ENCODE peak calls at places on chromosomes 4 and X, in seven cellular contexts. Y is stimulated activated CD4-positive, alpha-beta T cell treated with anti-CD3 and anti-CD28 coated beads, TNF-alpha, amount 100 ng/mL, for 24 hours; J is EL; U is T-helper 2 cell; O is activated B cell treated with CpG ODN at 0.5 μM for 24 hours; E is GM13977; V is nucleus accumbens. N is an unnamed sample.
A peak's percentile ranks its signal among the peaks of the same experiment; 100 is the strongest.

GRCh38 chr4:114417214-114417613 is 181.4 kb upstream of the UGT8 start:
- DNase-seq in E (peak; percentile 7), J (no peak), O (no peak), V (no peak), U (no peak), Y (no peak), N (no peak)

GRCh38 chrX:120309873-120310730 is 1.2 kb downstream of the TMEM255A start:
- DNase-seq in O (no peak), J (peak; percentile 57), U (no peak), E (no peak), Y (no peak), V (peak; percentile 3), N (peak; percentile 22)

GRCh38 chrX:139192386-139192961 is 338.1 kb upstream of the F9 start:
- DNase-seq in J (no peak), V (no peak), Y (no peak), U (no peak), O (no peak), E (no peak), N (no peak)

GRCh38 chr4:140635606-140636005 is 66.8 kb upstream of the UCP1 start:
- DNase-seq in V (no peak), O (no peak), J (peak; percentile 59), U (no peak), E (no peak), Y (no peak), N (no peak)

GRCh38 chrX:45479835-45480422 is 279.3 kb upstream of the DIPK2B start:
- DNase-seq in U (no peak), Y (no peak), E (no peak), O (no peak), V (no peak), J (peak; percentile 87), N (no peak)

GRCh38 chr4:186623546-186623945 is 68.2 kb upstream of the MTNR1A start:
- DNase-seq in J (peak; percentile 37), Y (no peak), E (no peak), U (no peak), O (no peak), V (no peak), N (no peak)

GRCh38 chr4:168876106-168876505 is 133.9 kb downstream of the CBR4 start:
- DNase-seq in V (no peak), Y (no peak), U (no peak), E (no peak), O (no peak), J (no peak), N (no peak)

GRCh38 chr4:16713271-16713670 is 185.2 kb downstream of the LDB2 start:
- DNase-seq in U (no peak), V (no peak), Y (no peak), J (no peak), E (no peak), O (no peak), N (no peak)

GRCh38 chr4:15976456-15977096 is 13.6 kb upstream of the FGFBP2 start:
- DNase-seq in J (no peak), U (no peak), O (no peak), V (no peak), E (no peak), Y (no peak), N (no peak)

GRCh38 chr4:7045961-7046921 is 3.1 kb downstream of the TADA2B start:
- DNase-seq in V (no peak), E (peak; percentile 47), O (no peak), J (no peak), Y (no peak), U (no peak), N (no peak)

GRCh38 chr4:176335421-176335820 is 15.7 kb downstream of the SPCS3 start:
- DNase-seq in J (peak; percentile 63), V (no peak), E (no peak), O (no peak), Y (no peak), U (no peak), N (no peak)

GRCh38 chrX:7690842-7691241 is 152.1 kb upstream of the VCX start:
- DNase-seq in U (no peak), O (no peak), E (no peak), J (no peak), V (no peak), Y (no peak), N (no peak)

GRCh38 chr4:127856485-127857447 is 23.9 kb upstream of the PLK4 start:
- DNase-seq in O (no peak), U (no peak), V (no peak), J (peak; percentile 90), E (peak; percentile 49), Y (no peak), N (no peak)

GRCh38 chr4:168931215-168931650 is 78.8 kb downstream of the CBR4 start:
- DNase-seq in E (no peak), J (no peak), U (no peak), Y (no peak), V (no peak), O (no peak), N (no peak)

GRCh38 chr4:3257691-3258482 is 8.9 kb downstream of the MSANTD1 start:
- DNase-seq in V (no peak), Y (no peak), J (peak; percentile 36), U (no peak), O (peak; percentile 44), E (no peak), N (no peak)

GRCh38 chr4:19155568-19155967 is 1096.1 kb upstream of the SLIT2 start:
- DNase-seq in O (no peak), Y (no peak), J (no peak), V (no peak), E (no peak), U (no peak), N (no peak)

GRCh38 chr4:145732416-145732815 is 52.5 kb downstream of the C4orf51 start:
- DNase-seq in Y (no peak), V (no peak), E (no peak), U (no peak), J (no peak), O (no peak), N (no peak)

GRCh38 chr4:118221193-118221800 is 131.5 kb downstream of the PRSS12 start:
- DNase-seq in E (no peak), O (no peak), Y (no peak), V (no peak), J (no peak), U (no peak), N (no peak)

GRCh38 chr4:7086384-7086783 is 18.5 kb upstream of the GRPEL1 start:
- DNase-seq in O (no peak), Y (no peak), V (no peak), U (no peak), E (no peak), J (no peak), N (no peak)

GRCh38 chr4:20839957-20840356 is 139.7 kb downstream of the PACRGL start:
- DNase-seq in V (no peak), J (peak; percentile 94), Y (no peak), O (no peak), U (no peak), E (no peak), N (no peak)

GRCh38 chr4:87132035-87132434 is 88.4 kb downstream of the KLHL8 start:
- DNase-seq in O (no peak), V (no peak), Y (no peak), E (no peak), J (no peak), U (no peak), N (no peak)

GRCh38 chrX:54785901-54786300 is 12.2 kb downstream of the ITIH6 start:
- DNase-seq in E (no peak), V (no peak), U (no peak), J (peak; percentile 8), O (no peak), Y (no peak), N (peak; percentile 19)

GRCh38 chr4:102620697-102621497 is 119.7 kb downstream of the NFKB1 start:
- DNase-seq in O (no peak), Y (no peak), J (peak; percentile 75), V (no peak), U (no peak), E (peak; percentile 32), N (no peak)

GRCh38 chr4:181685911-181686310 is 557.3 kb upstream of the TENM3 start:
- DNase-seq in V (no peak), E (no peak), J (peak; percentile 86), U (no peak), Y (no peak), O (no peak), N (no peak)

GRCh38 chr4:165828928-165829327 is 44.1 kb upstream of the TLL1 start:
- DNase-seq in U (no peak), E (no peak), Y (no peak), O (no peak), V (no peak), J (no peak), N (no peak)

GRCh38 chrX:103674531-103675454 is 11.7 kb downstream of the MORF4L2 start:
- DNase-seq in O (no peak), V (no peak), E (no peak), U (no peak), Y (no peak), J (no peak), N (no peak)

GRCh38 chrX:11462136-11462535 is 168.9 kb downstream of the AMELX start:
- DNase-seq in Y (no peak), J (no peak), O (no peak), E (no peak), V (no peak), U (no peak), N (no peak)

GRCh38 chr4:146104541-146104940 is 71.0 kb upstream of the LSM6 start:
- DNase-seq in J (no peak), Y (no peak), E (no peak), O (no peak), U (no peak), V (no peak), N (no peak)

GRCh38 chr4:8205241-8205707 is 6.2 kb downstream of the SH3TC1 start:
- DNase-seq in V (no peak), O (no peak), U (no peak), J (no peak), E (no peak), Y (no peak), N (no peak)

GRCh38 chr4:244471-244870 is 60.8 kb downstream of the ZNF732 start:
- DNase-seq in J (peak; percentile 8), V (no peak), O (peak; percentile 16), Y (peak; percentile 25), U (no peak), E (peak; percentile 13), N (peak; percentile 50)

GRCh38 chr4:165873298-165874071 is 448 bp downstream of the TLL1 start:
- DNase-seq in E (peak; percentile 36), U (no peak), J (peak; percentile 40), V (peak; percentile 42), Y (no peak), O (no peak), N (no peak)

GRCh38 chr4:150875367-150875766 is 139.7 kb downstream of the LRBA start:
- DNase-seq in J (no peak), Y (no peak), V (no peak), O (no peak), E (no peak), U (no peak), N (no peak)

GRCh38 chr4:154928640-154929257 is 147.7 kb downstream of the RBM46 start:
- DNase-seq in O (no peak), J (peak; percentile 23), U (no peak), E (no peak), V (no peak), Y (no peak), N (no peak)

GRCh38 chrX:53265771-53266170 is 15.6 kb downstream of the IQSEC2 start:
- DNase-seq in U (no peak), E (no peak), V (no peak), O (no peak), J (peak; percentile 73), Y (no peak), N (no peak)

GRCh38 chr4:148196168-148196567 is 246.0 kb downstream of the NR3C2 start:
- DNase-seq in E (no peak), J (peak; percentile 12), Y (no peak), O (no peak), U (no peak), V (no peak), N (no peak)

GRCh38 chr4:135243960-135244561 is 1042.5 kb upstream of the PABPC4L start:
- DNase-seq in J (peak; percentile 44), V (no peak), U (no peak), Y (no peak), E (no peak), O (no peak), N (no peak)

GRCh38 chr4:119728692-119729593 is 100.3 kb upstream of the PDE5A start:
- DNase-seq in J (peak; percentile 37), U (no peak), O (no peak), Y (no peak), E (no peak), V (no peak), N (no peak)

GRCh38 chr4:57077550-57078311 is 32.5 kb downstream of the IGFBP7 start:
- DNase-seq in E (no peak), J (peak; percentile 89), V (no peak), U (no peak), O (no peak), Y (no peak), N (no peak)